ENCODE peak calls at places on chromosome 22, in four cellular contexts. D, V, A and P are unnamed samples.

GRCh38 chr22:22229683-22230420 is 14.7 kb upstream of the VPREB1 start:
- DNase-seq in D (no peak), V (no peak), A (no peak), P (no peak)

GRCh38 chr22:33467718-33468117 is 409.5 kb upstream of the SYN3 start:
- DNase-seq in D (no peak), A (no peak), V (no peak), P (no peak)

GRCh38 chr22:45726081-45726480 is 54.4 kb downstream of the ATXN10 start:
- DNase-seq in V (no peak), A (no peak), D (no peak), P (no peak)

GRCh38 chr22:21100149-21101032 is 54.6 kb downstream of the LRRC74B start:
- DNase-seq in A (no peak), V (no peak), D (no peak), P (no peak)

GRCh38 chr22:37803636-37804371 is 3.9 kb upstream of the GCAT start:
- DNase-seq in V (no peak), D (no peak), A (no peak), P (no peak)

GRCh38 chr22:29427176-29427760 is 11.1 kb upstream of the RFPL1 start:
- DNase-seq in D (no peak), A (no peak), V (no peak), P (no peak)

GRCh38 chr22:50481440-50482106 is at the start of gene ADM2:
- DNase-seq in D (peak; percentile 80), A (no peak), V (peak; percentile 44), P (no peak)

GRCh38 chr22:27476729-27477128 is 324.8 kb downstream of the MN1 start:
- DNase-seq in A (no peak), D (no peak), V (no peak), P (no peak)

GRCh38 chr22:20418211-20418788 is 19.3 kb downstream of the SCARF2 start:
- DNase-seq in D (peak; percentile 77), V (peak; percentile 55), A (peak; percentile 51), P (peak; percentile 74)

GRCh38 chr22:38204784-38205183 is 3.0 kb downstream of the MAFF start:
- DNase-seq in A (no peak), V (no peak), D (peak; percentile 42), P (no peak)

GRCh38 chr22:44394246-44395115 is 81.7 kb upstream of the SHISAL1 start:
- DNase-seq in A (no peak), V (no peak), D (peak; percentile 1), P (no peak)

GRCh38 chr22:32050678-32051515 is 7.8 kb downstream of the SLC5A1 start:
- DNase-seq in D (peak; percentile 94), A (no peak), V (no peak), P (peak; percentile 69)

GRCh38 chr22:36741204-36741793 is 34.6 kb downstream of the IFT27 start:
- DNase-seq in D (no peak), V (no peak), A (no peak), P (no peak)

GRCh38 chr22:27224485-27225364 is 567.3 kb downstream of the MIAT start:
- DNase-seq in D (no peak), A (no peak), V (no peak), P (no peak)

GRCh38 chr22:20211997-20212753 is 55.9 kb downstream of the RTN4R start:
- DNase-seq in V (no peak), A (peak; percentile 69), D (no peak), P (peak; percentile 96)

GRCh38 chr22:43168416-43169309 is 17.3 kb downstream of the TSPO start:
- DNase-seq in D (no peak), V (no peak), A (no peak), P (no peak)

GRCh38 chr22:26398741-26399153 is 30.3 kb upstream of the ASPHD2 start:
- DNase-seq in D (peak; percentile 77), A (peak; percentile 18), V (no peak), P (peak; percentile 45)

GRCh38 chr22:24432059-24432853 is 4.9 kb downstream of the ADORA2A start:
- DNase-seq in A (peak; percentile 22), D (no peak), V (no peak), P (peak; percentile 8)

GRCh38 chr22:50473855-50474671 is 772 bp downstream of the SBF1 start:
- DNase-seq in D (peak; percentile 66), V (no peak), A (no peak), P (no peak)

GRCh38 chr22:30876925-30877553 is 91.5 kb downstream of the MORC2 start:
- DNase-seq in V (no peak), A (no peak), D (no peak), P (no peak)

GRCh38 chr22:43275545-43275981 is 67.6 kb downstream of the SCUBE1 start:
- DNase-seq in D (no peak), V (no peak), A (no peak), P (peak; percentile 35)

GRCh38 chr22:47369431-47370015 is 607.1 kb downstream of the TBC1D22A start:
- DNase-seq in A (no peak), D (no peak), V (no peak), P (no peak)

GRCh38 chr22:22031183-22031560 is 48.6 kb upstream of the TOP3B start:
- DNase-seq in D (no peak), A (no peak), V (no peak), P (no peak)

GRCh38 chr22:44392446-44392921 is 79.7 kb upstream of the SHISAL1 start:
- DNase-seq in V (no peak), D (no peak), A (no peak), P (no peak)

GRCh38 chr22:44363214-44363979 is 50.6 kb upstream of the SHISAL1 start:
- DNase-seq in V (no peak), D (no peak), A (peak; percentile 89), P (no peak)

GRCh38 chr22:42970029-42970428 is 44.9 kb downstream of the PACSIN2 start:
- DNase-seq in A (no peak), V (no peak), D (peak; percentile 26), P (no peak)

GRCh38 chr22:30523646-30524489 is 18.4 kb upstream of the SEC14L4 start:
- DNase-seq in D (no peak), A (no peak), V (no peak), P (no peak)